ENCODE peak calls at places on chromosomes 16 and 17, in four cellular contexts. Q, V, G and J are unnamed samples.

GRCh38 chr17:78034429-78035091 is 76.1 kb downstream of the TNRC6C start:
- DNase-seq in Q (no peak), V (peak; percentile 34), G (no peak), J (peak; percentile 47)

GRCh38 chr17:59669944-59670343 is 37.3 kb downstream of the PTRH2 start:
- DNase-seq in Q (no peak), V (no peak), G (no peak), J (no peak)

GRCh38 chr16:4675864-4676786 is 17.2 kb upstream of the NUDT16L1 start:
- DNase-seq in Q (no peak), V (no peak), G (no peak), J (no peak)

GRCh38 chr17:40086150-40087044 is 14.0 kb downstream of the NR1D1 start:
- DNase-seq in Q (no peak), V (no peak), G (no peak), J (no peak)

GRCh38 chr16:31451201-31451600 is 8.1 kb upstream of the ARMC5 start:
- DNase-seq in Q (no peak), V (no peak), G (no peak), J (no peak)

GRCh38 chr17:69047368-69048263 is 13.1 kb downstream of the ABCA9 start:
- DNase-seq in Q (peak; percentile 35), V (peak; percentile 77), G (peak; percentile 62), J (peak; percentile 100)

GRCh38 chr16:51697454-51697853 is 546.4 kb upstream of the SALL1 start:
- DNase-seq in Q (no peak), V (peak; percentile 21), G (no peak), J (no peak)

GRCh38 chr17:50238594-50239287 is 35.5 kb upstream of the TMEM92 start:
- DNase-seq in Q (no peak), V (no peak), G (no peak), J (peak; percentile 72)

GRCh38 chr16:1781758-1782407 is 488 bp downstream of the SPSB3 start:
- DNase-seq in Q (no peak), V (no peak), G (no peak), J (no peak)
- TF ChIP-seq CTCF in Q (no peak), V (no peak), G (no peak), J (peak; percentile 27)

DNA sequence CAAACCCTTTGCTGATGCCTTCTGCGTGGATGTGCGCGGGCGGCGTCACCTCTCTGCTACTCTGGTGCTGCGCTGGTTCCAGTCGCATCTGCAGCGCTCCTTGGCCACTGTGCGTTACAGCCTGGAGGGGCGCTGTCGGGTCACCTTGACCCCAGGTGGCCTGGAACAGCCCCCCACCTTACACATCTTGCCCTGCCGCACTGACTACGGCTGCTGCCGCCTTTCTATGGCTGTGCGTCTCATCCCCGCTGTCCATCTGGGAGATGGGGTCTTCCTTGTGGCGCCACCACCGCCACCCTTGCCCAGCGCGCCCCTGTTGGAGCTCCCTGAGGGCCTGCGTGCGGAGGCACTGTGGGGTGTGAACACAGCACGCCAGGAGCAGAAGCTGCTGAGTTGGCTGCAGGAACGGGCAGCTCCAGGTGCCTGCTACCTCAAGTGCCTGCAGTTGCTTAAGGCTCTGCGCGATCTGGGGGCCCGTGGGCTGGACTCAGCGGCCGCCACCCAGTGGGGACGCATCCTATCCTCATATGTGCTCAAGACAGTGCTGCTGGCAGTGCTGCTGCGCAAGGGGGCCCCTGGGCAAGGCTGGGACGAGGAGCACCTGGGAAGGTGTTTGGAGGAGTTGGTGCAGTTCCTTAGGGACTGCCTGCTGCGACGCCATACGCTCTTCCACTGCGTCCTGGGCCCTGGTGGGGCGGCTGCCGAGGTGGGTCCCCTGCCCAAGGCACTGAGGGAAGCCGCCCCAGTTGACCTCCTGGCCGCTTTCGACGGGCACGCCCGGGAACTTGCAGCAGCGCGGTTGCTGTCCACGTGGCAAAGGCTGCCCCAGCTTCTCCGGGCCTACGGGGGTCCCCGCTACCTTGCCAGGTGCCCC is 1.6 kb downstream of the ITPRIPL2 start:
- DNase-seq in Q (no peak), V (no peak), G (peak; percentile 51), J (no peak)
- TF ChIP-seq CTCF in Q (no peak), V (peak; percentile 26), G (peak; percentile 42), J (peak; percentile 33)

DNA sequence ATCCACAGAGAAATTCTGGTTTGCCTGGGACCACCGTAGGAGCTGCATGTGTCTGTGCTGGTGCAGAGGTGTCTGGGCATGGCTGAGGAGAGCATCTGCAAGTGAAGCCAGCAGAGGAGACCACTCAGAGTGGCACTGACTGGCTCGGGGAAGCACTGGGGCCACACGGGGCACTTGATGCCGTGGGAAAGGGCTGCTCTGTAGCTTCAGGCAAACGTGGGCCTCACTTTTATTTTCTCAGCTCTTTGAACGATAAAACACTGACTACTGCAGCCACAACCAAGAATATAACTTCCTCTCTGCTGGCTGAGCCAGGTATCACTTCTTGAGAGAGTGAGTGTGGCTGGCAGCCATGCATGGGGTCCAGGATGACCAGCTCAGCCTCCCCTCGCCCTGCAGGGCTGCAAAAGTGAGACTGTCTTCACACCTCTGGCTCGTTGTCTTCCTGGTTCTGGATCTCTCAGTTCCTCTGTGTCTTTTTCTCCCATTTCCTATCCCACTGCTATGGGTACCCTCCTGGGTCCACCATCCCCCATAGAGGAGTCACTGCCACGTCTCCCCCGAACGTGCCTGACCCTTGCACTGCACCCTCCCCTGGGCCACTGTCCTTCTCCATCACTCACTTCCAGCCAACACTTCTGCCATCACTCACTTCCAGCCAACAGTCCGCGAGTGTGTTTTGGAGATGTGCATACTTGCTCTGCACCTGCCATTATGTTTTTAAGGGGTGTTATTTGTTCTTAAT is 201.4 kb upstream of the CHMP6 start:
- DNase-seq in Q (no peak), V (no peak), G (no peak), J (no peak)
- TF ChIP-seq CTCF in Q (no peak), V (no peak), G (no peak), J (no peak)

DNA sequence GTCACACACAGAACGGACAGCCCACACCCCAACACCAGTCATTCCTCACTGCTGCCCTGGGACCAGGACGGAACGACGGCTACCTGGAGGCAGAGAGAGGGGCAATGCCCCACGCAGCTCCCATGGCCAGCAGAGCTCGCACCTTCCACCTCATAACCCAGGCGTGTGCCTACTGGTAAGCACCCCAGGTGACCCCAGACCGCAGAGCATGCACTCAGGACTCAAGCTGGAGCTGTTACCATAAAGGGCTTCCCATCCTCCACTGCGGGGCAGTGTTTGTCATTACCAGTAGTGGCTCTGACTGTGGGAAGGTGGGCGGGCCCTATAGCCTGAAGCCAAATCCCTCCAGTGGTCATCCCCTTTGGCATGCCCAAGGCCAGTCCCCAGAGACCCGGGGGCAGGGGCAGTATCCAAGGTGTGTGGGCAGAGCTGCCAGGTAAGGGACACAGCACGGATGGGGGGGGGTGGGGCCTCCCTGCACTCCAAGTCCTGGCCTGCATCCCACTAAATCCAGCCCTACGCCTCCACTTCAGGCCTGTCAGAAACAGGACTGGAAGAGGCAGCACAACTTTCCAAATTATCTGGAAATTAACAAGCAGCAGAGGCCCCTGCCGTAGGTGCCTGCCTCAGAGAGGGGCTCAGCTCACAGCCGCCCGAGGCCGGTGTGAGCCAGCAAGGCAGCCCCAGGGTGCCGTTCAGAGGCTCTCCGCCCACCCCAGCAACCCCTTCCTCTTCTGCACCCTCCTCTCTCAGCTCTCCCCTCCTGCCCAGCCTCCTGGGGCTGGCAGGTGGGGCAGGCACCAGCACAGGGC is 4.8 kb upstream of the BCAR1 start:
- DNase-seq in Q (no peak), V (no peak), G (peak; percentile 56), J (peak; percentile 22)
- TF ChIP-seq CTCF in Q (no peak), V (no peak), G (no peak), J (no peak)

GRCh38 chr17:60745544-60745943 is 67.9 kb downstream of the BCAS3 start:
- DNase-seq in Q (no peak), V (no peak), G (no peak), J (no peak)
- TF ChIP-seq CTCF in Q (no peak), V (no peak), G (no peak), J (no peak)

GRCh38 chr17:80050706-80051105 is 14.3 kb downstream of the CCDC40 start:
- DNase-seq in Q (no peak), V (no peak), G (no peak), J (no peak)

GRCh38 chr17:80053102-80053501 is 16.7 kb downstream of the CCDC40 start:
- DNase-seq in Q (no peak), V (no peak), G (no peak), J (no peak)

GRCh38 chr17:80051681-80052080 is 15.2 kb downstream of the CCDC40 start:
- DNase-seq in Q (no peak), V (no peak), G (no peak), J (no peak)

GRCh38 chr17:80047176-80047575 is 10.7 kb downstream of the CCDC40 start:
- DNase-seq in Q (no peak), V (no peak), G (no peak), J (no peak)

DNA sequence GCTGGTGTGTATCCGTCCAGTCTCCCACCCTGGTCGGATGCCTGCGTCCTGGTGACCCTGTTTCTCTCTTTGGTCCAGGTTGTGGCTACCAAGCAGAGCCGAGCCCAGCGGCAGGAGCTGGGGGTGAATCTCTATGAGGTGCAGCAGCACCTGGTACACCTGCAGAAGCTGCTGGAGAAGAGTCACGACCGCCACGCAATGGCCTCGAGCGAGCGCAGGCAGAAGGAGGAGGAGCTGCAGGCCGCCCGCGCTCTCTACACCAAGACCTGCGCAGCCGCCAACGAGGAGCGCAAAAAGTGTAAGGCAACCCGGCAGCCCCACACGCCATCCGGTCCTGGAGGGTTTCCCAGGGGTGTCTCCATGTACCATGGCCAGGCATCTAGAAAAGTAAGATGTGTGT is 13.5 kb downstream of the CCDC40 start:
- DNase-seq in Q (no peak), V (no peak), G (no peak), J (no peak)
- TF ChIP-seq CTCF in Q (no peak), V (no peak), G (no peak), J (no peak)

GRCh38 chr16:70508752-70509151 is 14.6 kb downstream of the COG4 start:
- DNase-seq in Q (no peak), V (no peak), G (no peak), J (peak; percentile 10)
- TF ChIP-seq CTCF in Q (peak; percentile 4), V (peak; percentile 15), G (no peak), J (no peak)